ENCODE peak calls at places on chromosomes 5 and 9, in ten cellular contexts. K, Y, R, Q, N, E, S, V, F and M are unnamed samples.

GRCh38 chr9:38380230-38380871 is 12.2 kb upstream of the ALDH1B1 start:
- DNase-seq in S (no peak), V (no peak), N (no peak), Q (no peak), F (no peak), E (no peak), K (no peak), R (no peak), Y (no peak), M (peak)

GRCh38 chr5:154603978-154604679 is 126.1 kb upstream of the HAND1 start:
- DNase-seq in S (no peak), V (no peak), K (peak), R (no peak), F (peak), N (no peak), Y (no peak), E (no peak), Q (no peak), M (no peak)

GRCh38 chr9:131443648-131444047 is 49.8 kb downstream of the PRRC2B start:
- DNase-seq in Q (no peak), Y (no peak), V (no peak), S (no peak), N (no peak), F (no peak), E (no peak), R (peak), K (no peak), M (no peak)

GRCh38 chr5:154198611-154199230 is 8.2 kb downstream of the GALNT10 start:
- DNase-seq in F (peak), S (no peak), Q (no peak), K (peak), Y (no peak), V (no peak), E (no peak), R (no peak), N (no peak), M (no peak)

GRCh38 chr5:311963-312362 is 9.6 kb upstream of the AHRR start:
- DNase-seq in V (no peak), R (no peak), E (no peak), N (no peak), F (no peak), Q (no peak), K (no peak), S (no peak), Y (no peak), M (no peak)

GRCh38 chr9:22044583-22044982 is 35.5 kb upstream of the CDKN2B start:
- DNase-seq in Y (no peak), V (no peak), R (no peak), N (no peak), Q (no peak), S (no peak), E (no peak), K (peak), F (peak), M (no peak)

GRCh38 chr5:112574566-112574965 is 155.5 kb upstream of the EPB41L4A start:
- DNase-seq in F (no peak), E (no peak), R (no peak), S (no peak), N (no peak), Y (no peak), V (no peak), Q (no peak), K (no peak), M (no peak)

GRCh38 chr5:59666709-59667108 is 226.8 kb downstream of the PDE4D start:
- DNase-seq in Q (no peak), V (no peak), K (no peak), F (no peak), N (no peak), Y (no peak), S (no peak), R (no peak), E (no peak), M (no peak)

GRCh38 chr5:132771559-132771998 is 5.5 kb downstream of the SEPTIN8 start:
- DNase-seq in S (no peak), Q (no peak), Y (no peak), E (peak), K (peak), V (no peak), F (peak), N (peak), R (peak), M (no peak)